ENCODE peak calls at places on chromosomes 1 and 21, in eight cellular contexts. One of them, this sample, is unnamed.

GRCh38 chr21:41169701-41170100 is 1.7 kb downstream of the BACE2 start:
- DNase-seq in immature natural killer cell: no peak
- DNase-seq in effector CD4-positive, alpha-beta T cell: no peak
- DNase-seq in AG10803: no peak
- DNase-seq in CD4-positive, alpha-beta T cell: no peak
- DNase-seq in hepatic stellate cell: no peak
- DNase-seq in nephron progenitor cell: no peak
- DNase-seq in activated naive CD4-positive, alpha-beta T cell: no peak
- DNase-seq in this sample: peak; percentile 42

GRCh38 chr1:219580019-219580676 is 32.8 kb downstream of the ZC3H11B start:
- DNase-seq in hepatic stellate cell: no peak
- DNase-seq in CD4-positive, alpha-beta T cell: no peak
- DNase-seq in immature natural killer cell: no peak
- DNase-seq in effector CD4-positive, alpha-beta T cell: no peak
- DNase-seq in nephron progenitor cell: no peak
- DNase-seq in AG10803: no peak
- DNase-seq in activated naive CD4-positive, alpha-beta T cell: no peak
- DNase-seq in this sample: peak; percentile 71

GRCh38 chr1:1179339-1179982 is 5.8 kb downstream of the TTLL10 start:
- DNase-seq in nephron progenitor cell: peak; percentile 68
- DNase-seq in hepatic stellate cell: no peak
- DNase-seq in effector CD4-positive, alpha-beta T cell: no peak
- DNase-seq in activated naive CD4-positive, alpha-beta T cell: no peak
- DNase-seq in immature natural killer cell: no peak
- DNase-seq in CD4-positive, alpha-beta T cell: no peak
- DNase-seq in AG10803: no peak
- DNase-seq in this sample: no peak

GRCh38 chr1:83508485-83509151 is 490.3 kb downstream of the TTLL7 start:
- DNase-seq in AG10803: peak; percentile 84
- DNase-seq in nephron progenitor cell: no peak
- DNase-seq in CD4-positive, alpha-beta T cell: peak; percentile 2
- DNase-seq in immature natural killer cell: no peak
- DNase-seq in effector CD4-positive, alpha-beta T cell: no peak
- DNase-seq in hepatic stellate cell: peak; percentile 30
- DNase-seq in activated naive CD4-positive, alpha-beta T cell: no peak
- DNase-seq in this sample: peak; percentile 93

GRCh38 chr1:2845874-2846273 is 44.4 kb upstream of the TTC34 start:
- DNase-seq in AG10803: no peak
- DNase-seq in effector CD4-positive, alpha-beta T cell: no peak
- DNase-seq in activated naive CD4-positive, alpha-beta T cell: no peak
- DNase-seq in nephron progenitor cell: no peak
- DNase-seq in immature natural killer cell: no peak
- DNase-seq in CD4-positive, alpha-beta T cell: no peak
- DNase-seq in hepatic stellate cell: no peak
- DNase-seq in this sample: no peak

GRCh38 chr1:76868916-76869315 is 1.6 kb downstream of the ST6GALNAC5 start:
- DNase-seq in effector CD4-positive, alpha-beta T cell: no peak
- DNase-seq in hepatic stellate cell: no peak
- DNase-seq in AG10803: no peak
- DNase-seq in nephron progenitor cell: peak; percentile 60
- DNase-seq in immature natural killer cell: no peak
- DNase-seq in activated naive CD4-positive, alpha-beta T cell: no peak
- DNase-seq in CD4-positive, alpha-beta T cell: no peak
- DNase-seq in this sample: no peak

GRCh38 chr1:245686006-245686405 is 531.2 kb downstream of the KIF26B start:
- DNase-seq in CD4-positive, alpha-beta T cell: no peak
- DNase-seq in effector CD4-positive, alpha-beta T cell: no peak
- DNase-seq in hepatic stellate cell: no peak
- DNase-seq in nephron progenitor cell: no peak
- DNase-seq in AG10803: no peak
- DNase-seq in activated naive CD4-positive, alpha-beta T cell: no peak
- DNase-seq in immature natural killer cell: no peak
- DNase-seq in this sample: no peak

GRCh38 chr1:82227696-82228095 is 427.0 kb downstream of the ADGRL2 start:
- DNase-seq in AG10803: peak; percentile 8
- DNase-seq in immature natural killer cell: no peak
- DNase-seq in activated naive CD4-positive, alpha-beta T cell: no peak
- DNase-seq in hepatic stellate cell: no peak
- DNase-seq in CD4-positive, alpha-beta T cell: no peak
- DNase-seq in effector CD4-positive, alpha-beta T cell: no peak
- DNase-seq in nephron progenitor cell: no peak
- DNase-seq in this sample: peak; percentile 51

GRCh38 chr21:29130234-29130993 is at the start of gene MAP3K7CL:
- DNase-seq in effector CD4-positive, alpha-beta T cell: no peak
- DNase-seq in activated naive CD4-positive, alpha-beta T cell: no peak
- DNase-seq in immature natural killer cell: no peak
- DNase-seq in nephron progenitor cell: no peak
- DNase-seq in hepatic stellate cell: peak; percentile 96
- DNase-seq in CD4-positive, alpha-beta T cell: no peak
- DNase-seq in AG10803: peak; percentile 100
- DNase-seq in this sample: peak; percentile 100

GRCh38 chr1:22930235-22930912 is 42.3 kb downstream of the LACTBL1 start:
- DNase-seq in nephron progenitor cell: peak; percentile 85
- DNase-seq in hepatic stellate cell: peak; percentile 79
- DNase-seq in effector CD4-positive, alpha-beta T cell: no peak
- DNase-seq in CD4-positive, alpha-beta T cell: no peak
- DNase-seq in immature natural killer cell: peak; percentile 14
- DNase-seq in activated naive CD4-positive, alpha-beta T cell: no peak
- DNase-seq in AG10803: peak; percentile 17
- DNase-seq in this sample: peak; percentile 28

GRCh38 chr1:173043253-173043652 is 7.5 kb downstream of the TNFSF18 start:
- DNase-seq in CD4-positive, alpha-beta T cell: no peak
- DNase-seq in activated naive CD4-positive, alpha-beta T cell: no peak
- DNase-seq in AG10803: no peak
- DNase-seq in effector CD4-positive, alpha-beta T cell: no peak
- DNase-seq in hepatic stellate cell: no peak
- DNase-seq in nephron progenitor cell: no peak
- DNase-seq in immature natural killer cell: no peak
- DNase-seq in this sample: peak; percentile 53

GRCh38 chr1:160657477-160657820 is 10.6 kb upstream of the SLAMF1 start:
- DNase-seq in CD4-positive, alpha-beta T cell: no peak
- DNase-seq in immature natural killer cell: no peak
- DNase-seq in effector CD4-positive, alpha-beta T cell: no peak
- DNase-seq in hepatic stellate cell: no peak
- DNase-seq in nephron progenitor cell: no peak
- DNase-seq in AG10803: no peak
- DNase-seq in activated naive CD4-positive, alpha-beta T cell: no peak
- DNase-seq in this sample: no peak

GRCh38 chr1:158146165-158146564 is 34.5 kb upstream of the CD1D start:
- DNase-seq in CD4-positive, alpha-beta T cell: no peak
- DNase-seq in activated naive CD4-positive, alpha-beta T cell: no peak
- DNase-seq in effector CD4-positive, alpha-beta T cell: no peak
- DNase-seq in nephron progenitor cell: no peak
- DNase-seq in AG10803: no peak
- DNase-seq in hepatic stellate cell: no peak
- DNase-seq in immature natural killer cell: no peak
- DNase-seq in this sample: peak; percentile 69